ENCODE peak calls at places on chromosomes 4 and X, in nine cellular contexts. F is HFFc6, B is endothelial cell, E is dorsolateral prefrontal cortex, Q is heart right ventricle, M is psoas muscle, G is epithelial cell of esophagus, H is Caco-2, L is H9. X is an unnamed sample.

GRCh38 chrX:12974217-12974796 is 603 bp upstream of the TMSB4X start:
- DNase-seq in M (peak; percentile 66), B (no peak), G (peak; percentile 54), L (peak; percentile 54), H (no peak), Q (peak; percentile 63), F (peak; percentile 48), E (no peak), X (peak; percentile 28)

GRCh38 chrX:9612146-9612505 is 147.3 kb downstream of the TBL1X start:
- DNase-seq in L (no peak), E (no peak), M (no peak), H (no peak), G (no peak), F (no peak), Q (no peak), B (no peak), X (no peak)

GRCh38 chrX:7372843-7373525 is 225.0 kb upstream of the PUDP start:
- DNase-seq in M (no peak), G (peak; percentile 76), H (no peak), L (no peak), Q (no peak), B (no peak), F (peak; percentile 69), E (no peak), X (peak; percentile 52)

GRCh38 chr4:184471872-184472539 is 2.3 kb downstream of the IRF2 start:
- DNase-seq in H (no peak), Q (no peak), B (no peak), M (no peak), F (peak; percentile 22), E (no peak), G (peak; percentile 19), L (no peak), X (peak; percentile 38)

GRCh38 chr4:9923195-9923812 is 98.0 kb downstream of the SLC2A9 start:
- DNase-seq in L (no peak), G (no peak), E (no peak), H (no peak), B (no peak), Q (no peak), F (no peak), M (no peak), X (no peak)

GRCh38 chr4:105808030-105808429 is 87.2 kb upstream of the NPNT start:
- DNase-seq in G (no peak), F (no peak), Q (no peak), M (no peak), L (no peak), E (no peak), H (no peak), B (no peak), X (no peak)

GRCh38 chr4:6771229-6771671 is 11.3 kb upstream of the KIAA0232 start:
- DNase-seq in L (no peak), E (no peak), M (peak; percentile 85), F (no peak), H (no peak), B (no peak), G (no peak), Q (peak; percentile 81), X (no peak)

GRCh38 chrX:37684918-37685317 is 673 bp upstream of the XK start:
- DNase-seq in L (no peak), Q (no peak), M (no peak), E (no peak), H (no peak), F (no peak), G (no peak), B (no peak), X (no peak)

GRCh38 chr4:159268607-159269006 is 165.7 kb downstream of the RAPGEF2 start:
- DNase-seq in Q (no peak), F (no peak), M (no peak), B (no peak), G (no peak), H (no peak), L (no peak), E (no peak), X (no peak)

GRCh38 chr4:71009796-71010588 is 16.5 kb downstream of the DCK start:
- DNase-seq in L (no peak), E (no peak), F (no peak), M (no peak), H (peak; percentile 43), B (no peak), G (peak; percentile 45), Q (no peak), X (peak; percentile 36)

GRCh38 chr4:87278335-87278794 is 44.3 kb downstream of the HSD17B13 start:
- DNase-seq in Q (no peak), M (no peak), L (no peak), B (no peak), F (no peak), H (peak; percentile 10), E (no peak), G (no peak), X (no peak)

DNA sequence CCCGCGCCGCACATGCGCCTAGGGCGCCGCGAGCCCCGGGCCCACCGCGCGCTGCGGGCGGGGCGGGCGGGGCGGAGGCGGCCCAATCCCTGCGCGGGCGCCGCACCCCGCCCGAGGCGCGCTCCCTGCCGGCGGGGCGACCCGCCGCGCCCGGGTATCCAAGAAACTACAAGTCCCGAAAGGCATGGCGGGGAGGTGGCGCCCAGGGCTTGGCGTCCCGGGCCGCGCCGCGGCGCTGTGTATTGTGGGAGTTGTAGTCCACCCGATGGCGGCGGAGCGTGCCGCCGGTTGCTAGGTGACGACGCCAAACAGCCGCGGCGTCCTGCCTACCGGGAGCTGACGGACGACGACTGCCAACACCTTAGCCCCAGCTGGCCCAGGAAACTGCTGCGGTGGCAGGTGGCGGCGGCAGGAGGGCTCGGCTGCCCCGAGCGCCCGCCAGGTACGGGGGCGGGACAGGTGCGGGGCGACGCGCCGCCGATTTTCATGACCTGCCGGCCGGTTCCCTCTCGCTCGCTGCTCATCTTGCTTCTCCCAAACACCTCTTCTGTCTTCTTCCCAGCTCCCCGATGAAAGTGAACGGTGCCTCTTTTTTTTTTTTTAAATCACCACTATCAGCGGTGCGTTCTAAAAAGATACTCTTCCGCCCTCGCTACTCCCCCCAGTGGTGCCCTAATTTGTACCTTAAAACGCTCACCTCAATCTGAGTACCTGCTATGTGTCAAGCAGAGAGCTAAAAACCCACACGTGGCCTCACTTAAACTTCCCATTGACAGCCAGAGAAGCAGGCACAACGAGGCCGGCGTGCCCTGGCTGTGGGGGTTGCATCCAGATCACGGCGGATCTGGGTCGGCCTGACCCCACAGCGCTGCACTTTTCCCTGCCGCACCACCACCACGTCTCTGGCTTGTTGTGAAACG is at the start of gene CFAP99:
- DNase-seq in G (peak; percentile 97), E (peak; percentile 95), L (peak; percentile 99), M (peak; percentile 98), Q (peak; percentile 99), F (peak; percentile 91), B (peak; percentile 98), H (peak; percentile 96), X (peak; percentile 87)
- TF ChIP-seq CTCF in G (peak; percentile 11), E (no peak), L (peak; percentile 18), M (peak; percentile 13), Q (no peak), F (peak; percentile 18), B (no peak), H (no peak), X (peak; percentile 22)

DNA sequence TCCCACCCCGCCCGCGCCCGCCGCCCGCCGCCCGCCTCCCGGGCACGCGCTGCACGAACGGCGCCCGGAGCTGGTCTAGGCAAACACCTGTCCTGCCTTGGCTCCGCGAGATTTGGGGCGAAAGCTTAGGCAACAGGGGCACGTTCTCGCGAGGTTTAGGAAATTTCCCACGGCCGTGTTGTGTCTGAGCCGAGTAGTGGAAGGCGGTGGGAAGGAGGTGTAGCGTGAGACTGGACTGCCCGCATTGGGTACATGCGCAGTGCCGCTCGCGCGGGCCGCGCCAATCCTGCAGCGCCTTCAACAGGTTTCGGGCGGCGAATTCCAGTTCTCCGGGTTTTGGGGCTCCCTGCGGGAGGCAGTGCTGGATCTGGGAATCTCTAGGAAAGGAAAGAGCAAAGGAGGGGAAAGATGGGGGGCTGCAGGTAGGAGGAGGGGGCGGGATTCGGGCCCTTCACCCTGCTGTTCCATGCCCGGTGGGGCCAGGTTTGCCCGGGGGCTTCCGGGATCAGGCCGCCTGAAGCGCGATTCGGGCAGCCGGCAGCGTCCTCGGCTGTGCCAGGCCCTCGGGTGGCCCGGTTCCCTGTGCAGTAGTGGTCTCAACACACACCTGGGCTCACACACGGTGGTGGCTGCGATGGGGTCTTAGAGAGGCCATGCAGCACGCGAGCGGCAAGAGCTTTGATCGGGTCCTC is 1.2 kb upstream of the RBPJ start:
- DNase-seq in G (peak; percentile 100), H (peak; percentile 98), M (peak; percentile 96), E (peak; percentile 96), B (peak; percentile 97), L (peak; percentile 98), F (peak; percentile 100), Q (peak; percentile 96), X (peak; percentile 95)
- TF ChIP-seq CTCF in G (no peak), H (peak; percentile 14), M (no peak), E (no peak), B (no peak), L (no peak), F (no peak), Q (no peak), X (peak; percentile 37)

DNA sequence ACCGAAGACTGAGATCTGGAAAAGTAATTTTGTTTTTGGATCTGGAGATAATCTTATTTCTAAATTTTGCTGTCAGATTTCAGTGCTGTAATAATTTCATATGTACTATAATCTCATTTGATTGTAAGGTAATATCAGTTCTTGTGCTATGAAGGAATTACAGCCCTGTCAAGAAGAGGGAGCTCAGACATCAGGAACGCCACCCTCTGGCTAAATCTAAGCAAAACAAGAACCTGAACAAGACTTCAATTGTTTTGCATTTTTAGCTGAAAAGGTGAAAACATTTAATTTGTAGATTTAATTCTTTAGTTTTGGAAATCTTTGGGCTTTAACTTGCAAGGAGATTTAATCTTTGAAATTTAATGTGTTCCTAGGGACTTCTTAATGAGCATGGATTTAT is 525.4 kb upstream of the HS3ST1 start:
- DNase-seq in M (no peak), H (no peak), E (no peak), L (no peak), Q (no peak), G (peak; percentile 56), F (no peak), B (peak; percentile 41), X (peak; percentile 5)
- TF ChIP-seq CTCF in M (peak; percentile 12), H (no peak), E (peak; percentile 54), L (peak; percentile 78), Q (peak; percentile 39), G (peak; percentile 59), F (peak; percentile 20), B (peak; percentile 39), X (peak; percentile 10)

GRCh38 chrX:102712216-102712966 is at the start of gene GPRASP2:
- DNase-seq in E (peak; percentile 65), H (peak; percentile 26), Q (peak; percentile 56), F (peak; percentile 1), M (peak; percentile 47), G (peak; percentile 11), L (peak; percentile 58), B (peak; percentile 36), X (no peak)

GRCh38 chrX:102712967-102713677 is 874 bp downstream of the GPRASP2 start:
- DNase-seq in H (peak; percentile 25), G (peak; percentile 53), M (peak; percentile 36), F (peak; percentile 5), E (peak; percentile 64), B (peak; percentile 33), L (peak; percentile 36), Q (peak; percentile 14), X (peak; percentile 29)

GRCh38 chrX:102715967-102716366 is 3.7 kb downstream of the GPRASP2 start:
- DNase-seq in L (no peak), Q (no peak), E (no peak), F (no peak), H (no peak), G (no peak), B (no peak), M (no peak), X (no peak)

GRCh38 chrX:102711872-102712215 is 404 bp upstream of the GPRASP2 start:
- DNase-seq in L (no peak), B (no peak), M (no peak), F (no peak), Q (no peak), G (no peak), H (no peak), E (no peak), X (no peak)

GRCh38 chrX:102714994-102715393 is 2.7 kb downstream of the GPRASP2 start:
- DNase-seq in H (no peak), L (peak; percentile 41), Q (no peak), M (no peak), B (no peak), G (no peak), F (no peak), E (no peak), X (no peak)
- TF ChIP-seq CTCF in H (no peak), L (peak; percentile 23), Q (no peak), M (no peak), B (no peak), G (no peak), F (peak; percentile 50), E (no peak), X (no peak)

X was measured in RWPE1.